ENCODE peak calls at places on chromosomes 13 and 19, in five cellular contexts. N, A, E, Y and C are unnamed samples.

GRCh38 chr13:24039621-24040475 is 120.7 kb upstream of the SPATA13 start:
- DNase-seq in A (no peak), Y (no peak), N (peak; percentile 6), E (no peak), C (no peak)

GRCh38 chr13:100290165-100290801 is 201.4 kb downstream of the PCCA start:
- DNase-seq in A (no peak), Y (no peak), E (no peak), N (no peak), C (no peak)

GRCh38 chr19:47730521-47730889 is 14.8 kb upstream of the NOP53 start:
- DNase-seq in A (no peak), E (no peak), Y (no peak), N (no peak), C (no peak)

GRCh38 chr13:81395368-81395767 is 1054.4 kb upstream of the SPRY2 start:
- DNase-seq in E (no peak), Y (no peak), A (no peak), N (no peak), C (peak; percentile 9)

GRCh38 chr19:47097396-47098217 is 16.0 kb downstream of the ZC3H4 start:
- DNase-seq in Y (no peak), E (no peak), N (peak; percentile 29), A (peak; percentile 83), C (no peak)

GRCh38 chr13:26497991-26498423 is 59.5 kb upstream of the WASF3 start:
- DNase-seq in E (no peak), A (no peak), N (no peak), Y (no peak), C (no peak)

GRCh38 chr13:45341799-45342584 is 1.0 kb upstream of the TPT1 start:
- DNase-seq in E (no peak), Y (peak; percentile 31), A (peak; percentile 32), N (peak; percentile 58), C (no peak)

GRCh38 chr19:52248256-52248655 is 21.1 kb upstream of the ZNF766 start:
- DNase-seq in A (peak; percentile 71), Y (no peak), N (peak; percentile 64), E (peak; percentile 45), C (no peak)

GRCh38 chr13:46321494-46322225 is 65.4 kb downstream of the RUBCNL start:
- DNase-seq in A (peak; percentile 54), E (peak; percentile 69), Y (no peak), N (no peak), C (peak; percentile 38)

GRCh38 chr13:112117258-112117954 is 50.5 kb downstream of the SOX1 start:
- DNase-seq in N (no peak), Y (no peak), A (no peak), E (no peak), C (no peak)

GRCh38 chr19:34269968-34270621 is 15.7 kb downstream of the GARRE1 start:
- DNase-seq in E (peak; percentile 87), Y (peak; percentile 59), N (peak; percentile 49), A (peak; percentile 61), C (no peak)

GRCh38 chr13:43848250-43848649 is 31.3 kb downstream of the CCDC122 start:
- DNase-seq in Y (no peak), N (no peak), A (no peak), E (no peak), C (no peak)

GRCh38 chr13:96898855-96899254 is 95.4 kb downstream of the OXGR1 start:
- DNase-seq in N (no peak), Y (no peak), E (no peak), A (no peak), C (peak; percentile 39)

GRCh38 chr13:30816733-30817132 is 81.4 kb downstream of the ALOX5AP start:
- DNase-seq in A (no peak), Y (no peak), N (no peak), E (no peak), C (no peak)

GRCh38 chr19:15369594-15369891 is 10.0 kb downstream of the AKAP8 start:
- DNase-seq in Y (no peak), N (no peak), E (no peak), A (no peak), C (no peak)

GRCh38 chr13:30863231-30863630 is 42.8 kb upstream of the MEDAG start:
- DNase-seq in E (no peak), Y (no peak), N (no peak), A (no peak), C (no peak)

GRCh38 chr13:79385694-79386093 is 20.4 kb downstream of the RBM26 start:
- DNase-seq in N (no peak), E (no peak), Y (no peak), A (no peak), C (no peak)

GRCh38 chr13:68982961-68983619 is 1124.5 kb upstream of the ATXN8OS start:
- DNase-seq in E (no peak), Y (no peak), N (no peak), A (no peak), C (no peak)

GRCh38 chr19:3609779-3610719 is 3.4 kb upstream of the TBXA2R start:
- DNase-seq in E (no peak), N (no peak), Y (no peak), A (no peak), C (no peak)

GRCh38 chr19:8484331-8484894 is 18.0 kb downstream of the PRAM1 start:
- DNase-seq in A (no peak), Y (peak; percentile 26), E (no peak), N (peak; percentile 73), C (no peak)

GRCh38 chr13:24671367-24672117 is 8.7 kb upstream of the ATP12A start:
- DNase-seq in E (peak; percentile 12), Y (no peak), A (peak; percentile 38), N (peak; percentile 44), C (peak; percentile 50)

GRCh38 chr19:10587022-10587838 is at the start of gene AP1M2:
- DNase-seq in N (no peak), A (peak; percentile 61), Y (no peak), E (no peak), C (no peak)

GRCh38 chr13:102017248-102017647 is 384.6 kb downstream of the FGF14 start:
- DNase-seq in Y (no peak), A (no peak), E (no peak), N (no peak), C (no peak)

GRCh38 chr13:98405107-98405571 is 171.8 kb downstream of the STK24 start:
- DNase-seq in A (peak; percentile 28), N (no peak), E (no peak), Y (no peak), C (peak; percentile 56)

GRCh38 chr19:45087531-45087930 is 5.4 kb upstream of the PPP1R37 start:
- DNase-seq in A (no peak), E (peak; percentile 70), Y (peak; percentile 20), N (no peak), C (no peak)

GRCh38 chr13:76470991-76471390 is 415.2 kb downstream of the KCTD12 start:
- DNase-seq in N (no peak), A (no peak), E (no peak), Y (no peak), C (no peak)

GRCh38 chr13:20378721-20379120 is 146.6 kb upstream of the GJB6 start:
- DNase-seq in A (no peak), E (no peak), N (no peak), Y (no peak), C (no peak)

GRCh38 chr19:11151181-11151580 is 4.4 kb downstream of the SPC24 start:
- DNase-seq in E (no peak), A (no peak), N (no peak), Y (no peak), C (no peak)

GRCh38 chr19:4454952-4455738 is 2.4 kb downstream of the UBXN6 start:
- DNase-seq in E (no peak), N (no peak), A (peak; percentile 73), Y (no peak), C (no peak)

GRCh38 chr13:32261567-32261966 is 53.6 kb downstream of the ZAR1L start:
- DNase-seq in N (peak; percentile 72), E (no peak), Y (peak; percentile 43), A (peak; percentile 57), C (no peak)

GRCh38 chr13:66069570-66069969 is 1160.6 kb downstream of the PCDH9 start:
- DNase-seq in N (no peak), E (no peak), A (no peak), Y (no peak), C (no peak)

GRCh38 chr13:113658836-113659235 is 838 bp upstream of the ATP4B start:
- DNase-seq in A (no peak), N (no peak), E (no peak), Y (no peak), C (no peak)

GRCh38 chr13:113897161-113897560 is 33.3 kb upstream of the GAS6 start:
- DNase-seq in A (no peak), N (peak; percentile 27), E (no peak), Y (no peak), C (no peak)

GRCh38 chr13:97109841-97110492 is 112.2 kb upstream of the MBNL2 start:
- DNase-seq in E (peak; percentile 74), A (peak; percentile 91), N (peak; percentile 92), Y (peak; percentile 66), C (peak; percentile 49)

GRCh38 chr19:40433391-40434216 is 7.8 kb upstream of the SERTAD1 start:
- DNase-seq in Y (peak; percentile 52), E (peak; percentile 47), A (peak; percentile 93), N (peak; percentile 87), C (peak; percentile 63)

DNA sequence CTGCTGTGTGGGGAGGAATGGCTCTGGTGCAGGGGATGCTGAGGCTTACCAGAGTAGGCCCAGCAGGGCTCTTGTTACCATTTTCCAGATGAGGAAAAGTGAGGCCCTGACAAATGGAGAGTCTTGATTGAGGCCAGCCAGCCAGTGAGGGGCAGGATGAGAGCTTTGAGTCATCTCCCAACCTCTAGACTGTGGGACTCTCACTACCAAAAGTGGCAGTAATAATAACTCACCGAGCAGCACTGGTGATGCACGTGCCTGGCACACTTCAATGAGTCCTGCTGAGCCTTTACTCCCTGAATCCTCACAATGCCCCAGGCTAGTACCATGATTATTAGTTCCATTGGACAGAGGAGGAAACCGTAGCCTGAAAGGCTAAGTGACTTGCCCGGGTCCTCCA is 7.8 kb downstream of the CIC start:
- DNase-seq in E (no peak), N (no peak), Y (no peak), A (no peak), C (no peak)
- H3K4me1 ChIP-seq in E (peaks cover 44% of the 10 kb centered on the region), N (peaks cover 34% of the 10 kb centered on the region), Y (peaks cover 33% of the 10 kb centered on the region), A (peaks cover 38% of the 10 kb centered on the region), C (peaks cover 13% of the 10 kb centered on the region)

DNA sequence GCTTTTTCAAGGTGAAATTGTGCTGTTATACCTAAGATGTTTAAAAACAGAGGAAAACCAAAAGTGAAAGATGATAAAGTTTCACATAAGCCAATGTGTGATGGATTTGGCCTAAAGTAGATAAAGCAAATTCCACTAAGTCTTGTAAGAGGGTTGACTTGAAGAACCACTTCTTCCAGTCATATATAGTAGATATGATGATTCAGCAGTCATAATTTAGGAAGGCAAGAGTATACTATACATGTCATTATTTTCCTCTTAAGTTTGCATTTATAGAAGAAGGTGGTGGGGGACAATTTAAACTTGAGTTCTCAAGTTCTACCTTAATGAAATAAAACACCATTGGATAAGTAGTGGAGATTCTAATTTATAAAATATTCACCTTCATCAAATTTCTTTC is 37.3 kb downstream of the PHF11 start:
- DNase-seq in N (no peak), Y (no peak), E (no peak), A (no peak), C (no peak)
- H3K4me1 ChIP-seq in N (no peaks in the 10 kb centered on the region), Y (no peaks in the 10 kb centered on the region), E (no peaks in the 10 kb centered on the region), A (peaks cover 66% of the 10 kb centered on the region), C (no peaks in the 10 kb centered on the region)

GRCh38 chr19:18660939-18661338 is 22.5 kb upstream of the CRTC1 start:
- DNase-seq in A (no peak), Y (no peak), E (no peak), N (no peak), C (no peak)
- H3K4me1 ChIP-seq in A (peaks cover 52% of the 10 kb centered on the region), Y (peaks cover 26% of the 10 kb centered on the region), E (peaks cover 4% of the 10 kb centered on the region), N (peaks cover 6% of the 10 kb centered on the region), C (peaks cover 30% of the 10 kb centered on the region)

GRCh38 chr13:52454459-52454824 is 836 bp upstream of the CKAP2 start:
- DNase-seq in N (no peak), Y (no peak), E (peak; percentile 23), A (peak; percentile 27), C (no peak)
- H3K4me1 ChIP-seq in N (peaks cover 1% of the 10 kb centered on the region), Y (no peaks in the 10 kb centered on the region), E (peaks cover 35% of the 10 kb centered on the region), A (peaks cover 15% of the 10 kb centered on the region), C (no peaks in the 10 kb centered on the region)